ENCODE peak calls at places on chromosomes 1 and 21, in nine cellular contexts. K is HuH-7.5; F is CD8-positive, alpha-beta memory T cell; H is body of pancreas; R is neural progenitor cell; Y is stimulated activated CD4-positive, alpha-beta T cell treated with anti-CD3 and anti-CD28 coated beads, Interleukin-12 subunit alpha, Interleukin-12 subunit beta, amount 100 ng/mL, for 48 hours; W is activated T-cell treated with anti-CD3 and anti-CD28 coated beads for 24 hours; I is cardiac muscle cell; A is cortex of kidney. N is an unnamed sample.

GRCh38 chr1:234957330-234958065 is 171.1 kb downstream of the TOMM20 start:
- DNase-seq in K (peak; percentile 67), F (no peak), H (peak; percentile 81), R (peak; percentile 70), Y (no peak), W (no peak), I (peak; percentile 84), A (no peak), N (no peak)

GRCh38 chr21:16084776-16085364 is 355.1 kb downstream of the USP25 start:
- DNase-seq in K (no peak), F (no peak), H (no peak), R (no peak), Y (no peak), W (no peak), I (peak; percentile 34), A (no peak), N (no peak)

GRCh38 chr1:216750031-216750627 is 26.9 kb upstream of the ESRRG start:
- DNase-seq in K (peak; percentile 7), F (no peak), H (peak; percentile 24), R (peak; percentile 88), Y (no peak), W (no peak), I (peak; percentile 72), A (no peak), N (no peak)

GRCh38 chr1:199038188-199038587 is 399.3 kb downstream of the PTPRC start:
- DNase-seq in K (no peak), F (no peak), H (no peak), R (no peak), Y (no peak), W (no peak), I (no peak), A (no peak), N (no peak)

GRCh38 chr1:116881879-116882520 is 27.7 kb upstream of the PTGFRN start:
- DNase-seq in K (peak; percentile 37), F (no peak), H (peak; percentile 73), R (peak; percentile 42), Y (no peak), W (no peak), I (peak; percentile 98), A (no peak), N (no peak)

GRCh38 chr1:15139654-15140350 is 13.7 kb upstream of the TMEM51 start:
- DNase-seq in K (no peak), F (no peak), H (peak; percentile 75), R (peak; percentile 71), Y (no peak), W (no peak), I (no peak), A (no peak), N (no peak)

GRCh38 chr1:6547301-6547700 is 7.0 kb downstream of the NOL9 start:
- DNase-seq in K (no peak), F (no peak), H (no peak), R (no peak), Y (no peak), W (no peak), I (no peak), A (no peak), N (no peak)

GRCh38 chr1:184622136-184622823 is 132.4 kb downstream of the EDEM3 start:
- DNase-seq in K (peak; percentile 32), F (no peak), H (no peak), R (no peak), Y (no peak), W (no peak), I (peak; percentile 94), A (no peak), N (no peak)

GRCh38 chr1:118254483-118254882 is 69.5 kb upstream of the SPAG17 start:
- DNase-seq in K (no peak), F (no peak), H (no peak), R (no peak), Y (no peak), W (no peak), I (no peak), A (no peak), N (no peak)

GRCh38 chr21:29585462-29585861 is 286.7 kb downstream of the BACH1 start:
- DNase-seq in K (no peak), F (no peak), H (peak; percentile 17), R (no peak), Y (no peak), W (no peak), I (no peak), A (no peak), N (no peak)

GRCh38 chr21:38136201-38136600 is 120.6 kb upstream of the KCNJ15 start:
- DNase-seq in K (no peak), F (no peak), H (no peak), R (no peak), Y (no peak), W (no peak), I (peak; percentile 26), A (no peak), N (no peak)

GRCh38 chr1:78331799-78332198 is 159.0 kb upstream of the PTGFR start:
- DNase-seq in K (no peak), F (no peak), H (no peak), R (no peak), Y (no peak), W (no peak), I (no peak), A (no peak), N (no peak)

N was measured in GM19239.